ENCODE peak calls at places on chromosomes 11 and 22, in ten cellular contexts. Y is putamen; P is mesothelial cell of epicardium; L is EH; X is stimulated activated CD4-positive, alpha-beta T cell treated with anti-CD3 and anti-CD28 coated beads, TNF-alpha, amount 100 ng/mL, for 1 hour; O is astrocyte of the hippocampus; B is islet precursor cell; F is right atrium auricular region; M is NCI-H345; K is NCI-H2029 treated with DMSO at 0.1 percent for 48 hours. J is an unnamed sample.

GRCh38 chr11:2086239-2087040 is 52.7 kb downstream of the IGF2 start:
- DNase-seq in X (no peak), Y (no peak), F (peak), L (no peak), M (no peak), O (no peak), B (no peak), P (no peak), K (no peak), J (no peak)

GRCh38 chr22:36374603-36375024 is 13.2 kb downstream of the MYH9 start:
- DNase-seq in P (no peak), M (no peak), B (peak), O (peak), X (peak), L (peak), F (no peak), Y (no peak), K (no peak), J (no peak)

GRCh38 chr11:117075186-117075585 is 23.0 kb downstream of the SIK3 start:
- DNase-seq in B (no peak), F (no peak), X (no peak), L (peak), M (no peak), K (no peak), P (no peak), Y (no peak), O (no peak), J (no peak)

GRCh38 chr22:21000987-21001600 is 824 bp downstream of the THAP7 start:
- DNase-seq in P (no peak), L (peak), K (no peak), O (no peak), Y (no peak), B (no peak), X (no peak), F (no peak), M (no peak), J (no peak)

GRCh38 chr11:665707-666281 is 28.7 kb downstream of the DRD4 start:
- DNase-seq in Y (no peak), K (no peak), F (peak), X (no peak), L (peak), P (no peak), O (no peak), B (no peak), M (no peak), J (no peak)

GRCh38 chr22:23700706-23701105 is 9.9 kb downstream of the RGL4 start:
- DNase-seq in M (no peak), B (no peak), K (no peak), P (no peak), Y (no peak), X (no peak), O (no peak), L (no peak), F (no peak), J (no peak)

GRCh38 chr22:39994046-39994565 is 648 bp upstream of the FAM83F start:
- DNase-seq in M (no peak), B (no peak), K (no peak), Y (no peak), P (no peak), X (peak), O (no peak), F (no peak), L (no peak), J (no peak)

GRCh38 chr11:123047265-123047946 is 14.5 kb downstream of the HSPA8 start:
- DNase-seq in Y (no peak), O (no peak), P (no peak), B (no peak), M (no peak), F (no peak), X (no peak), K (no peak), L (no peak), J (no peak)

GRCh38 chr11:114280696-114281095 is 15.5 kb upstream of the NNMT start:
- DNase-seq in L (peak), B (peak), F (no peak), K (peak), P (peak), O (peak), M (peak), Y (no peak), X (no peak), J (peak)

GRCh38 chr22:41525450-41526225 is 18.6 kb downstream of the POLR3H start:
- DNase-seq in X (no peak), K (no peak), L (no peak), F (no peak), M (no peak), Y (no peak), B (no peak), P (no peak), O (no peak), J (no peak)

GRCh38 chr11:43835104-43835503 is 45.5 kb upstream of the ALKBH3 start:
- DNase-seq in Y (no peak), O (peak), F (no peak), L (no peak), X (no peak), M (no peak), K (no peak), B (no peak), P (no peak), J (peak)

GRCh38 chr11:27084407-27084985 is 43.9 kb downstream of the BBOX1 start:
- DNase-seq in P (no peak), O (peak), Y (no peak), B (no peak), L (peak), F (no peak), X (no peak), M (no peak), K (no peak), J (no peak)

GRCh38 chr11:132312616-132313210 is 942.3 kb downstream of the NTM start:
- DNase-seq in L (peak), Y (no peak), K (no peak), F (no peak), B (peak), M (peak), O (peak), P (no peak), X (no peak), J (peak)

GRCh38 chr11:129314381-129314780 is 61.3 kb upstream of the BARX2 start:
- DNase-seq in Y (no peak), X (no peak), K (no peak), O (no peak), L (no peak), F (no peak), P (no peak), M (no peak), B (no peak), J (no peak)

GRCh38 chr11:79040348-79040747 is 400.5 kb downstream of the TENM4 start:
- DNase-seq in X (no peak), B (no peak), K (no peak), L (peak), Y (no peak), F (no peak), P (no peak), O (no peak), M (no peak), J (peak)

GRCh38 chr11:107018902-107019493 is 722 bp upstream of the GUCY1A2 start:
- DNase-seq in B (peak), L (peak), O (peak), X (no peak), F (peak), K (no peak), Y (no peak), P (peak), M (no peak), J (peak)

GRCh38 chr11:107397357-107397756 is 60.3 kb downstream of the CWF19L2 start:
- DNase-seq in L (no peak), K (no peak), B (peak), X (no peak), F (no peak), O (peak), Y (no peak), M (no peak), P (no peak), J (no peak)